ENCODE peak calls at places on chromosomes 11 and 22, in five cellular contexts. One of them, this sample, is unnamed.

GRCh38 chr22:30806391-30806861 is 111.8 kb downstream of the OSBP2 start:
- DNase-seq in colonic mucosa: no peak
- DNase-seq in vagina: no peak
- DNase-seq in SJSA1: peak
- DNase-seq in CD4-positive, alpha-beta T cell: no peak
- DNase-seq in this sample: peak

GRCh38 chr11:19323502-19323901 is 82.8 kb upstream of the E2F8 start:
- DNase-seq in colonic mucosa: no peak
- DNase-seq in vagina: no peak
- DNase-seq in SJSA1: no peak
- DNase-seq in CD4-positive, alpha-beta T cell: no peak
- DNase-seq in this sample: no peak

GRCh38 chr11:101030015-101030414 is 99.6 kb downstream of the PGR start:
- DNase-seq in colonic mucosa: no peak
- DNase-seq in vagina: no peak
- DNase-seq in SJSA1: no peak
- DNase-seq in CD4-positive, alpha-beta T cell: no peak
- DNase-seq in this sample: no peak

GRCh38 chr22:44108806-44109385 is 71.8 kb upstream of the PARVG start:
- DNase-seq in colonic mucosa: no peak
- DNase-seq in vagina: no peak
- DNase-seq in SJSA1: no peak
- DNase-seq in CD4-positive, alpha-beta T cell: no peak
- DNase-seq in this sample: no peak

GRCh38 chr11:28976801-28977145 is 868.6 kb downstream of the METTL15 start:
- DNase-seq in colonic mucosa: no peak
- DNase-seq in vagina: no peak
- DNase-seq in SJSA1: no peak
- DNase-seq in CD4-positive, alpha-beta T cell: no peak
- DNase-seq in this sample: no peak

GRCh38 chr11:16973565-16973964 is 40.6 kb downstream of the PLEKHA7 start:
- DNase-seq in colonic mucosa: no peak
- DNase-seq in vagina: no peak
- DNase-seq in SJSA1: no peak
- DNase-seq in CD4-positive, alpha-beta T cell: no peak
- DNase-seq in this sample: no peak

GRCh38 chr11:110126936-110127335 is 33.7 kb downstream of the ZC3H12C start:
- DNase-seq in colonic mucosa: no peak
- DNase-seq in vagina: no peak
- DNase-seq in SJSA1: no peak
- DNase-seq in CD4-positive, alpha-beta T cell: no peak
- DNase-seq in this sample: no peak

GRCh38 chr11:28107331-28107725 is 628 bp downstream of the KIF18A start:
- DNase-seq in colonic mucosa: no peak
- DNase-seq in vagina: no peak
- DNase-seq in SJSA1: no peak
- DNase-seq in CD4-positive, alpha-beta T cell: no peak
- DNase-seq in this sample: peak

GRCh38 chr22:44023404-44024287 is 456 bp upstream of the PARVB start:
- DNase-seq in colonic mucosa: peak
- DNase-seq in vagina: no peak
- DNase-seq in SJSA1: peak
- DNase-seq in CD4-positive, alpha-beta T cell: no peak
- DNase-seq in this sample: no peak

GRCh38 chr11:9525116-9525515 is 48.4 kb upstream of the WEE1 start:
- DNase-seq in colonic mucosa: no peak
- DNase-seq in vagina: no peak
- DNase-seq in SJSA1: no peak
- DNase-seq in CD4-positive, alpha-beta T cell: no peak
- DNase-seq in this sample: no peak

GRCh38 chr11:1391165-1392010 is 1.7 kb downstream of the BRSK2 start:
- DNase-seq in colonic mucosa: no peak
- DNase-seq in vagina: no peak
- DNase-seq in SJSA1: no peak
- DNase-seq in CD4-positive, alpha-beta T cell: no peak
- DNase-seq in this sample: no peak

GRCh38 chr22:27718186-27719032 is 83.1 kb downstream of the MN1 start:
- DNase-seq in colonic mucosa: peak
- DNase-seq in vagina: peak
- DNase-seq in SJSA1: peak
- DNase-seq in CD4-positive, alpha-beta T cell: no peak
- DNase-seq in this sample: no peak

GRCh38 chr11:12019337-12019736 is 10.9 kb upstream of the DKK3 start:
- DNase-seq in colonic mucosa: no peak
- DNase-seq in vagina: no peak
- DNase-seq in SJSA1: no peak
- DNase-seq in CD4-positive, alpha-beta T cell: no peak
- DNase-seq in this sample: no peak

GRCh38 chr22:33526434-33527107 is 393.7 kb downstream of the LARGE1 start:
- DNase-seq in colonic mucosa: no peak
- DNase-seq in vagina: no peak
- DNase-seq in SJSA1: no peak
- DNase-seq in CD4-positive, alpha-beta T cell: no peak
- DNase-seq in this sample: no peak

GRCh38 chr22:43038325-43038724 is 23.4 kb upstream of the PACSIN2 start:
- DNase-seq in colonic mucosa: no peak
- DNase-seq in vagina: peak
- DNase-seq in SJSA1: no peak
- DNase-seq in CD4-positive, alpha-beta T cell: no peak
- DNase-seq in this sample: no peak

GRCh38 chr11:101011881-101012280 is 117.7 kb downstream of the PGR start:
- DNase-seq in colonic mucosa: no peak
- DNase-seq in vagina: no peak
- DNase-seq in SJSA1: no peak
- DNase-seq in CD4-positive, alpha-beta T cell: no peak
- DNase-seq in this sample: no peak

GRCh38 chr11:2886191-2886894 is 768 bp upstream of the CDKN1C start:
- DNase-seq in colonic mucosa: no peak
- DNase-seq in vagina: no peak
- DNase-seq in SJSA1: no peak
- DNase-seq in CD4-positive, alpha-beta T cell: no peak
- DNase-seq in this sample: no peak

GRCh38 chr11:46234261-46234660 is 43.2 kb upstream of the CREB3L1 start:
- DNase-seq in colonic mucosa: no peak
- DNase-seq in vagina: no peak
- DNase-seq in SJSA1: peak
- DNase-seq in CD4-positive, alpha-beta T cell: no peak
- DNase-seq in this sample: no peak

GRCh38 chr22:49508561-49508960 is 319.1 kb downstream of the BRD1 start:
- DNase-seq in colonic mucosa: no peak
- DNase-seq in vagina: no peak
- DNase-seq in SJSA1: no peak
- DNase-seq in CD4-positive, alpha-beta T cell: no peak
- DNase-seq in this sample: no peak

GRCh38 chr11:75032550-75032935 is 43.8 kb downstream of the NEU3 start:
- DNase-seq in colonic mucosa: no peak
- DNase-seq in vagina: no peak
- DNase-seq in SJSA1: no peak
- DNase-seq in CD4-positive, alpha-beta T cell: no peak
- DNase-seq in this sample: no peak

GRCh38 chr11:65419773-65420481 is 2.7 kb upstream of the NEAT1 start:
- DNase-seq in colonic mucosa: peak
- DNase-seq in vagina: peak
- DNase-seq in SJSA1: peak
- DNase-seq in CD4-positive, alpha-beta T cell: peak
- DNase-seq in this sample: peak

GRCh38 chr11:71279916-71280645 is 27.7 kb upstream of the SHANK2 start:
- DNase-seq in colonic mucosa: no peak
- DNase-seq in vagina: peak
- DNase-seq in SJSA1: no peak
- DNase-seq in CD4-positive, alpha-beta T cell: no peak
- DNase-seq in this sample: no peak

GRCh38 chr11:44316388-44317240 is 6.7 kb upstream of the ALX4 start:
- DNase-seq in colonic mucosa: no peak
- DNase-seq in vagina: no peak
- DNase-seq in SJSA1: no peak
- DNase-seq in CD4-positive, alpha-beta T cell: no peak
- DNase-seq in this sample: no peak

GRCh38 chr22:20938272-20938671 is 21.1 kb downstream of the CRKL start:
- DNase-seq in colonic mucosa: no peak
- DNase-seq in vagina: no peak
- DNase-seq in SJSA1: no peak
- DNase-seq in CD4-positive, alpha-beta T cell: no peak
- DNase-seq in this sample: no peak

GRCh38 chr11:69352715-69353325 is 58.9 kb downstream of the MYEOV start:
- DNase-seq in colonic mucosa: peak
- DNase-seq in vagina: no peak
- DNase-seq in SJSA1: peak
- DNase-seq in CD4-positive, alpha-beta T cell: no peak
- DNase-seq in this sample: no peak

GRCh38 chr22:32073823-32074380 is 30.8 kb downstream of the SLC5A1 start:
- DNase-seq in colonic mucosa: peak
- DNase-seq in vagina: peak
- DNase-seq in SJSA1: no peak
- DNase-seq in CD4-positive, alpha-beta T cell: no peak
- DNase-seq in this sample: no peak

GRCh38 chr11:11916981-11917399 is 75.2 kb downstream of the USP47 start:
- DNase-seq in colonic mucosa: no peak
- DNase-seq in vagina: no peak
- DNase-seq in SJSA1: no peak
- DNase-seq in CD4-positive, alpha-beta T cell: no peak
- DNase-seq in this sample: no peak

DNA sequence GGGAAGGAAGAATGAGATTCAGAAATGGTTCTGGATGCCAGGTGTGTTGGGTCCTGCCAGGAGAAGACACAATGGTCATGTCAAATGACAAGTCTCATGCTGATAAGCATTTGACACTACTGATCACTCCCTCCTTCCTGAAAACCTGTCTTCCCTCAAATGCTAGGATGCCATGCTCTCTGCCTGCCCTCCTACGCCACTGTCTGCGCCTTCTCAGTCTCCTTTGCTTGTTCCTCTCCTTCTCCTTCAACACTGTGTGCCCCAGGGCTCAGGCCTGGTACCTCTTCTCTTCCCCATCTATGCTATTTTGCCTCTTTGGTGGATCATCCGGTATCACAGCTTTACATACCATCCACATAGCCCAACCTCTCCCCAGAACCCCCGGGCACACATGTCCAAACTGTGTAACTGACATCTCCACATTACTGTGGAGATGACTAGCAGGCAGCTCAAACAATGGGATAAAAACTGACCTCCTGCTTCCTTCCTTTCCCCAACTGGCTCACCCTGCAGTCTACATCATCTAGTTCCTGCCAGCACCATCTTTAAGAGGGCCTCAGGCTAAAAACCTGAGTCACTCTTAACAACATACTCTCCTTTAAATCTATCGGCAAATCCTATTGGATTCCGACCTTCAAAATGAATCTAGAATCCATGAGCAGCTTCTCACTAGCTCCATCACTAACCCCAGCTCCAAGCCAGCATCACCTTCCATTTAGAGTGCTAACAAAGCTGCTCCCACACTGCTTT is 8.2 kb downstream of the AP1B1 start:
- DNase-seq in colonic mucosa: no peak
- DNase-seq in vagina: no peak
- DNase-seq in SJSA1: no peak
- DNase-seq in CD4-positive, alpha-beta T cell: no peak
- DNase-seq in this sample: no peak
- H3K27ac ChIP-seq in colonic mucosa: no peak
- H3K27ac ChIP-seq in vagina: no peak
- H3K27ac ChIP-seq in SJSA1: no peak
- H3K27ac ChIP-seq in CD4-positive, alpha-beta T cell: no peak
- H3K27ac ChIP-seq in this sample: no peak

DNA sequence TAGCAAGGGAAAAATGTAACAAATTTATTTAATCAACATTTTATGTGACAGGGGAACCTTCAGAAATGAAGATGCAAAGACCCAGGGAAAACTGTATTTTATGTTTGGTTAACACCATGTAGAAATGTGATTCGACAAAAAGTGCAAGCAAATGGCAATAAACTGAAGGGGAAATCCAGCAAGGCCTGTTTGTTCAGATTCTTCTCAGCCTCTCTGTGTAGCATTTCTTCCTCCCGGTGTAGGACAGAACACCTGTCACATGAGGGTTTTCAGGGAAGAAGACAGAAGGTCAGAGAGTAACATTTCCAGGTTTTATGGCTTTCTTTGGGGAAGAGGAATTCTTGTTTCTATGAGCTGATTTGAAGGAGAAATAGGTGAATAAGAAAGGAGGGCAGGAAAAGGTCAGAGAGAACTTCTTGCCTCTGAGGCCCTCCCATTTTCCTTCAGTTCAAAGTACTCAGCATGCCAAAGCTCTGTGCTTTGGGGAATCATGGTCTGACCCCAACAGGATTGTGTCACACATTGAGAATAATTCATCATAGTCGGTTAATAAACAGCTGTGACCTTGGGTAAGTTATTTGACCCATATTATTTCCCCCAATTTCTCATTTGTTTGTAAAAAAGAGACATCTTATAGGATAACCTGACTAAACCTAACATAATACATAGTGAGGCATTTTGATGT is 45.5 kb upstream of the ME3 start:
- DNase-seq in colonic mucosa: no peak
- DNase-seq in vagina: no peak
- DNase-seq in SJSA1: no peak
- DNase-seq in CD4-positive, alpha-beta T cell: no peak
- DNase-seq in this sample: no peak
- H3K27ac ChIP-seq in colonic mucosa: no peak
- H3K27ac ChIP-seq in vagina: no peak
- H3K27ac ChIP-seq in SJSA1: no peak
- H3K27ac ChIP-seq in CD4-positive, alpha-beta T cell: no peak
- H3K27ac ChIP-seq in this sample: no peak

GRCh38 chr11:64043545-64043944 is 7.8 kb downstream of the FLRT1 start:
- DNase-seq in colonic mucosa: no peak
- DNase-seq in vagina: no peak
- DNase-seq in SJSA1: no peak
- DNase-seq in CD4-positive, alpha-beta T cell: no peak
- DNase-seq in this sample: no peak
- H3K27ac ChIP-seq in colonic mucosa: no peak
- H3K27ac ChIP-seq in vagina: no peak
- H3K27ac ChIP-seq in SJSA1: no peak
- H3K27ac ChIP-seq in CD4-positive, alpha-beta T cell: no peak
- H3K27ac ChIP-seq in this sample: no peak

GRCh38 chr22:38424525-38425080 is 30.4 kb downstream of the KCNJ4 start:
- DNase-seq in colonic mucosa: no peak
- DNase-seq in vagina: no peak
- DNase-seq in SJSA1: no peak
- DNase-seq in CD4-positive, alpha-beta T cell: no peak
- DNase-seq in this sample: no peak
- H3K27ac ChIP-seq in colonic mucosa: peak
- H3K27ac ChIP-seq in vagina: no peak
- H3K27ac ChIP-seq in SJSA1: no peak
- H3K27ac ChIP-seq in CD4-positive, alpha-beta T cell: no peak
- H3K27ac ChIP-seq in this sample: no peak

GRCh38 chr11:35365395-35365794 is 54.0 kb downstream of the SLC1A2 start:
- DNase-seq in colonic mucosa: no peak
- DNase-seq in vagina: no peak
- DNase-seq in SJSA1: no peak
- DNase-seq in CD4-positive, alpha-beta T cell: no peak
- DNase-seq in this sample: no peak
- H3K27ac ChIP-seq in colonic mucosa: no peak
- H3K27ac ChIP-seq in vagina: peak
- H3K27ac ChIP-seq in SJSA1: no peak
- H3K27ac ChIP-seq in CD4-positive, alpha-beta T cell: no peak
- H3K27ac ChIP-seq in this sample: no peak

GRCh38 chr11:7527029-7527428 is 13.2 kb downstream of the PPFIBP2 start:
- DNase-seq in colonic mucosa: no peak
- DNase-seq in vagina: no peak
- DNase-seq in SJSA1: no peak
- DNase-seq in CD4-positive, alpha-beta T cell: peak
- DNase-seq in this sample: peak
- H3K27ac ChIP-seq in colonic mucosa: no peak
- H3K27ac ChIP-seq in vagina: no peak
- H3K27ac ChIP-seq in SJSA1: no peak
- H3K27ac ChIP-seq in CD4-positive, alpha-beta T cell: no peak
- H3K27ac ChIP-seq in this sample: no peak

GRCh38 chr11:7596975-7597391 is 76.3 kb downstream of the CYB5R2 start:
- DNase-seq in colonic mucosa: peak
- DNase-seq in vagina: no peak
- DNase-seq in SJSA1: no peak
- DNase-seq in CD4-positive, alpha-beta T cell: no peak
- DNase-seq in this sample: no peak
- H3K27ac ChIP-seq in colonic mucosa: peak
- H3K27ac ChIP-seq in vagina: peak
- H3K27ac ChIP-seq in SJSA1: no peak
- H3K27ac ChIP-seq in CD4-positive, alpha-beta T cell: no peak
- H3K27ac ChIP-seq in this sample: no peak